ENCODE peak calls at places on chromosomes 2 and 18, in nine cellular contexts. L is activated B cell treated with CpG ODN at 0.5 μM for 24 hours, Q is endothelial cell of umbilical vein, O is PC-3, V is tibial nerve, N is fibroblast of the aortic adventitia, X is mammary epithelial cell, K is astrocyte, H is lung. J is an unnamed sample.

GRCh38 chr2:144771348-144771747 is 251.4 kb upstream of the ZEB2 start:
- DNase-seq in V (no peak), O (no peak), H (no peak), Q (no peak), L (no peak), X (no peak), K (no peak), N (no peak), J (no peak)

GRCh38 chr2:188902906-188903305 is 71.3 kb upstream of the COL3A1 start:
- DNase-seq in N (peak; percentile 31), O (peak; percentile 25), L (no peak), V (no peak), H (no peak), K (peak; percentile 39), Q (peak; percentile 68), X (peak; percentile 38), J (no peak)

GRCh38 chr2:201257941-201258665 is 2.2 kb upstream of the CASP8 start:
- DNase-seq in L (peak; percentile 68), O (peak; percentile 90), Q (peak; percentile 84), K (peak; percentile 74), N (peak; percentile 85), X (peak; percentile 91), H (peak; percentile 93), V (peak; percentile 17), J (peak; percentile 95)

GRCh38 chr2:153291718-153292117 is 186.8 kb downstream of the RPRM start:
- DNase-seq in H (no peak), L (no peak), N (no peak), K (no peak), Q (no peak), X (no peak), O (no peak), V (no peak), J (no peak)

GRCh38 chr18:46734981-46735380 is 21.9 kb downstream of the ST8SIA5 start:
- DNase-seq in O (no peak), V (no peak), N (no peak), X (no peak), Q (no peak), L (no peak), H (no peak), K (no peak), J (no peak)

GRCh38 chr2:69095246-69095645 is 82.3 kb downstream of the ANTXR1 start:
- DNase-seq in Q (no peak), L (no peak), X (no peak), V (no peak), H (no peak), N (peak; percentile 79), O (no peak), K (peak; percentile 81), J (no peak)

GRCh38 chr2:42929985-42930581 is 137.7 kb upstream of the HAAO start:
- DNase-seq in Q (no peak), K (peak; percentile 82), L (no peak), N (peak; percentile 94), X (no peak), O (no peak), H (no peak), V (no peak), J (no peak)

GRCh38 chr2:149487189-149487588 is 100.4 kb downstream of the MMADHC start:
- DNase-seq in N (no peak), Q (peak; percentile 13), K (no peak), X (no peak), O (peak; percentile 6), V (no peak), H (no peak), L (no peak), J (no peak)

GRCh38 chr18:77522031-77522675 is 272.5 kb downstream of the GALR1 start:
- DNase-seq in N (no peak), O (no peak), K (no peak), H (no peak), L (no peak), Q (no peak), X (no peak), V (no peak), J (no peak)

GRCh38 chr2:96763511-96764252 is 3.0 kb downstream of the CNNM4 start:
- DNase-seq in V (no peak), K (no peak), H (no peak), X (no peak), Q (peak; percentile 26), L (no peak), O (peak; percentile 47), N (peak; percentile 12), J (no peak)

GRCh38 chr18:26971327-26971918 is 105.9 kb upstream of the AQP4 start:
- DNase-seq in V (no peak), K (peak; percentile 12), O (no peak), N (no peak), L (no peak), X (peak; percentile 75), H (no peak), Q (no peak), J (no peak)

GRCh38 chr2:38446418-38446817 is 69.3 kb upstream of the ATL2 start:
- DNase-seq in X (no peak), K (no peak), O (no peak), Q (no peak), H (no peak), L (no peak), N (no peak), V (no peak), J (no peak)
- TF ChIP-seq CTCF in X (no peak), K (no peak), O (peak; percentile 33), Q (no peak), H (no peak), L (no peak), N (peak; percentile 26), V (no peak), J (no peak)

DNA sequence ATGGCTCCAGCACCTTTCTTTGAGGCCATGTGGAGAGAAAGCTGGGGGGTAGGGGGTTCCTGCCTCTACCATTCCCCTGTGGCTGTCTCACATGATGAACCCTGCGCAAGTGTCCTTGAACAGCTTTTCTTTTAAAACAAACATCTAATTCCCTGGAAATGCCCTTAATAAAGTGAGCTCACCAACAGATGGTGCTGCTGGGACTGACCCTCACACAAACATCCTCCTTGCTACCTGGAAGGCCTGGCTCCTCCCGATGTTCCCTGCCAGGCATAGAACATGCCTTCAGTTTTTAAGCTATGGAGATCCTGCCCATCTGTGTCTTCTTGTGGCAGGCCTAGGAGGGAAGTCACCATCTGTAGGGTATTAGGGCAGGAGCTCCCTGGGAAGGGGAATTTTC is 60.7 kb upstream of the GATA6 start:
- DNase-seq in L (no peak), V (no peak), K (no peak), H (no peak), X (no peak), Q (peak; percentile 22), N (peak; percentile 4), O (no peak), J (no peak)
- TF ChIP-seq CTCF in L (no peak), V (no peak), K (no peak), H (no peak), X (no peak), Q (peak; percentile 8), N (peak; percentile 9), O (peak; percentile 49), J (no peak)

GRCh38 chr2:204920776-204921175 is 375.5 kb downstream of the PARD3B start:
- DNase-seq in Q (no peak), N (no peak), O (no peak), K (no peak), V (no peak), X (no peak), H (no peak), L (no peak), J (no peak)
- TF ChIP-seq CTCF in Q (no peak), N (no peak), O (no peak), K (no peak), V (no peak), X (no peak), H (no peak), L (no peak), J (no peak)

DNA sequence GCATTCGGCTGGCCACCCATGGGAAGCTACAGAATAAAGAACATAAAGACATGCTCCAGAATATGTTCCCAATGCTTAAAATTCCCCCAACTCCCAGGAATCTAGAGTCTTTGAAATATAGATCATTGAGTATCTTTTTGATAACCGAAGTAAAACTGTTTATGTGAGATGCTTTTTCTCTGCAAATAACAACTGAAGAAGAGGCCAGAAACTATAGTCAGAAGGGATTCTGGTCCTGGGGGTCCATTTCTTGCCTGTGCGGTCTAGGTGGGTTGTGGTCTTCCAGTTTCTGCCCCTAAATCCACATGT is 30.6 kb upstream of the SLC66A3 start:
- DNase-seq in Q (no peak), V (no peak), O (no peak), L (no peak), N (no peak), X (no peak), K (no peak), H (no peak), J (no peak)
- TF ChIP-seq CTCF in Q (no peak), V (no peak), O (no peak), L (no peak), N (no peak), X (no peak), K (no peak), H (no peak), J (no peak)

DNA sequence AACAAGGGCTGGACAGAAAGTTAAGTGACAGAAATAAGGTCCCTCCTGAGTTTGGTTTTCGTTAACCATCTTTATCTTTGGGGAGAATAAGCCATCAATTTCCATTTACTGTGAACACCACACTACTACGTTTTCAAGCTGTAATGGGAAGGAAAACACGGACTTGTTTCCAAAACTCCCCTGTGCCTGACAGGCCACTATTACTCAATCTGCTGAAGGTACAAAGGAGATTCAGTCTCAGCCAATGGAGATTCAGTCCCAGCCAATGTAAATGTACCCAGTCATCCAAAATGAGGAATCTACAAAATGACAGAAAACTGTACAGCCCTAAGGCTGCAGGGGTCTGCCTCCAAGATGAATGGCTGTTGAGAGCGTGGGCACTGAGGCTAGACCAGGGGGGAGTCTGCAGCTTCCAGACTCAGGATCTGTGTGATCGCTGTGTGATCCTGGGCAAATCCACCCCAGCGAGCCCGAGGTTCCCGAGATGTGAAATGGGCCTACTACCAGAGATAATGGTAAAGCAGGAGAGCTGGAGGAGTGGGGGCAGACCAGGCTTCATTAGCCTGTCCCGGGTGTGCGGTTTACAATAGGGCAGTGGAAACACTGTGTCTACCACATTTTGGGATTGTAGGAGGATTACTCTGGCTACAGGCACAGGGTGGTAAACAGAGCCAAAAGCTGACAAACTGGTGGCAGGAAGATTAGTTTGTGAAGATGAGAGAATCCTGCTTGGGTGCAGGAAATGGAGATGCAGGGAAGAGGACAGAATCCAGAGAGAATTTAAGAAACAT is 284.8 kb downstream of the STK39 start:
- DNase-seq in X (no peak), K (no peak), H (no peak), Q (no peak), L (no peak), N (no peak), V (no peak), O (no peak), J (no peak)
- TF ChIP-seq CTCF in X (no peak), K (no peak), H (no peak), Q (no peak), L (no peak), N (no peak), V (no peak), O (no peak), J (no peak)

J was measured in CD4-positive, alpha-beta T cell.